ENCODE peak calls at places on chromosomes 1 and 21, in four cellular contexts. M is thoracic aorta; J is CD8-positive, alpha-beta T cell; R is gastrocnemius medialis. N is an unnamed sample.
A peak's percentile ranks its signal among the peaks of the same experiment; 100 is the strongest.

GRCh38 chr1:44524180-44524579 is 119.1 kb downstream of the RNF220 start:
- DNase-seq in M (no peak), J (no peak), R (no peak), N (no peak)

GRCh38 chr1:41367102-41367537 is 5.9 kb downstream of the FOXO6 start:
- DNase-seq in M (no peak), J (no peak), R (no peak), N (no peak)

GRCh38 chr21:44574457-44575306 is 1.2 kb downstream of the KRTAP10-4 start:
- DNase-seq in M (no peak), J (no peak), R (no peak), N (no peak)

GRCh38 chr1:228515200-228515834 is 28.1 kb downstream of the RNF187 start:
- DNase-seq in M (no peak), J (no peak), R (no peak), N (no peak)

GRCh38 chr1:182347019-182347418 is 44.6 kb downstream of the GLUL start:
- DNase-seq in M (no peak), J (no peak), R (no peak), N (no peak)

GRCh38 chr1:211739671-211740411 is 64.4 kb upstream of the NEK2 start:
- DNase-seq in M (no peak), J (no peak), R (no peak), N (no peak)

GRCh38 chr1:235275223-235275622 is 52.8 kb downstream of the ARID4B start:
- DNase-seq in M (no peak), J (no peak), R (no peak), N (no peak)

GRCh38 chr1:162371611-162372010 is 5.0 kb downstream of the SPATA46 start:
- DNase-seq in M (no peak), J (no peak), R (no peak), N (no peak)

GRCh38 chr1:66166746-66167145 is 367.2 kb upstream of the SGIP1 start:
- DNase-seq in M (no peak), J (no peak), R (no peak), N (no peak)

GRCh38 chr1:100799548-100799947 is 80.0 kb downstream of the VCAM1 start:
- DNase-seq in M (no peak), J (no peak), R (no peak), N (no peak)

GRCh38 chr1:228664399-228664914 is 70.8 kb upstream of the RHOU start:
- DNase-seq in M (peak; percentile 34), J (peak; percentile 86), R (peak; percentile 51), N (peak; percentile 48)

GRCh38 chr1:184820956-184821355 is 66.3 kb upstream of the EDEM3 start:
- DNase-seq in M (no peak), J (no peak), R (no peak), N (no peak)

GRCh38 chr1:7646981-7647901 is 123.9 kb upstream of the VAMP3 start:
- DNase-seq in M (no peak), J (peak; percentile 80), R (peak; percentile 43), N (no peak)

GRCh38 chr1:48916121-48917069 is 139.7 kb upstream of the BEND5 start:
- DNase-seq in M (no peak), J (no peak), R (no peak), N (peak; percentile 57)

GRCh38 chr1:67058761-67059160 is 4.8 kb upstream of the SLC35D1 start:
- DNase-seq in M (no peak), J (no peak), R (no peak), N (no peak)

GRCh38 chr1:21280011-21280471 is 10.2 kb downstream of the ECE1 start:
- DNase-seq in M (no peak), J (peak; percentile 66), R (no peak), N (no peak)

GRCh38 chr1:174074757-174075156 is 52.6 kb upstream of the RC3H1 start:
- DNase-seq in M (no peak), J (no peak), R (no peak), N (no peak)

GRCh38 chr1:50735443-50735842 is 224.6 kb downstream of the FAF1 start:
- DNase-seq in M (no peak), J (no peak), R (no peak), N (no peak)

GRCh38 chr1:202852163-202852904 is 36.6 kb downstream of the RABIF start:
- DNase-seq in M (no peak), J (peak; percentile 50), R (no peak), N (peak; percentile 68)

GRCh38 chr1:175872588-175872987 is 129.2 kb upstream of the TNR start:
- DNase-seq in M (no peak), J (no peak), R (no peak), N (no peak)

GRCh38 chr1:55926906-55927471 is 652.4 kb downstream of the PLPP3 start:
- DNase-seq in M (no peak), J (no peak), R (no peak), N (no peak)

GRCh38 chr1:176903474-176903873 is 261.0 kb downstream of the ASTN1 start:
- DNase-seq in M (no peak), J (no peak), R (no peak), N (no peak)

GRCh38 chr1:17265162-17265561 is 16.3 kb downstream of the PADI3 start:
- DNase-seq in M (no peak), J (no peak), R (no peak), N (no peak)

GRCh38 chr1:9905010-9905409 is 5.1 kb downstream of the CTNNBIP1 start:
- DNase-seq in M (no peak), J (no peak), R (no peak), N (no peak)

GRCh38 chr1:244460195-244460594 is 878 bp upstream of the CATSPERE start:
- DNase-seq in M (no peak), J (no peak), R (peak; percentile 29), N (no peak)

GRCh38 chr1:225430301-225430700 is 2.5 kb upstream of the LBR start:
- DNase-seq in M (no peak), J (no peak), R (no peak), N (no peak)

GRCh38 chr1:33257759-33258712 is 1.7 kb downstream of the ZNF362 start:
- DNase-seq in M (no peak), J (no peak), R (no peak), N (no peak)

GRCh38 chr1:108560430-108561144 is 687 bp downstream of the EEIG2 start:
- DNase-seq in M (no peak), J (peak; percentile 54), R (no peak), N (no peak)

GRCh38 chr1:145747398-145748247 is 28.3 kb downstream of the CD160 start:
- DNase-seq in M (no peak), J (no peak), R (no peak), N (no peak)

GRCh38 chr21:25330266-25330665 is 277.0 kb downstream of the MRPL39 start:
- DNase-seq in M (no peak), J (no peak), R (no peak), N (no peak)

GRCh38 chr1:230103341-230104173 is 36.5 kb downstream of the GALNT2 start:
- DNase-seq in M (no peak), J (no peak), R (no peak), N (no peak)

GRCh38 chr1:183346276-183346732 is 71.9 kb downstream of the NMNAT2 start:
- DNase-seq in M (no peak), J (no peak), R (no peak), N (no peak)

GRCh38 chr21:45102391-45102932 is 28.1 kb downstream of the ADARB1 start:
- DNase-seq in M (no peak), J (no peak), R (no peak), N (no peak)

GRCh38 chr1:216457356-216457755 is 34.1 kb upstream of the USH2A start:
- DNase-seq in M (no peak), J (no peak), R (no peak), N (no peak)

GRCh38 chr1:216459651-216460200 is 36.5 kb upstream of the USH2A start:
- DNase-seq in M (no peak), J (no peak), R (no peak), N (no peak)

GRCh38 chr1:216456682-216457081 is 33.4 kb upstream of the USH2A start:
- DNase-seq in M (no peak), J (no peak), R (no peak), N (no peak)

GRCh38 chr1:216461466-216461865 is 38.2 kb upstream of the USH2A start:
- DNase-seq in M (no peak), J (no peak), R (no peak), N (no peak)

GRCh38 chr1:216458807-216459206 is 35.6 kb upstream of the USH2A start:
- DNase-seq in M (no peak), J (no peak), R (no peak), N (no peak)
- H3K4me1 ChIP-seq in M (no peaks in the 10 kb centered on the region), J (no peaks in the 10 kb centered on the region), R (no peaks in the 10 kb centered on the region), N (no peaks in the 10 kb centered on the region)

GRCh38 chr1:220528049-220528678 is at the start of gene MARK1:
- DNase-seq in M (no peak), J (no peak), R (peak; percentile 53), N (no peak)

GRCh38 chr1:220527279-220528048 is 472 bp upstream of the MARK1 start:
- DNase-seq in M (no peak), J (no peak), R (peak; percentile 24), N (no peak)

GRCh38 chr1:220528679-220529529 is 968 bp downstream of the MARK1 start:
- DNase-seq in M (no peak), J (no peak), R (no peak), N (no peak)

GRCh38 chr1:220526294-220526693 is 1.6 kb upstream of the MARK1 start:
- DNase-seq in M (no peak), J (no peak), R (no peak), N (no peak)

DNA sequence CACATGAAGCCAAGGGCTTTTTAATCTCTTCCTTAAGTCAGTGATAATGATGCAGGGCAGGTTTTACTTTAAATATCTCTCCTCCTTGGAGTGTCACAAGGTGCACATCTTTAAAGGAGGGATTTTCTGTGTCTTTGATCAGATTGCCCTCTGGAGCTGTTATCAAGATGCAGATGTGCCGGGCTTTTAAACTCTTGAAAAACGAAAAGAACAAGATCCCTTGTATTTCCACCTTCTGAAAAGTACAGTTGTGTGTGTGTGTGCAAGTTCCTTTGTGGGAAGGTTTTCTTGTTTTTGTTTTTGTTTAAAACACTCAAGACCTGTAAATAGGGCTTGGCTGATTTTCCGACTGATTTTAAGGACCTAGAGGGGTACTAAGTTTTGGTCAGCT is 1.6 kb downstream of the MARK1 start:
- DNase-seq in M (no peak), J (no peak), R (no peak), N (no peak)
- H3K27ac ChIP-seq in M (peak overlapping the region; percentile 92), J (no peak overlapping the region), R (peak overlapping the region; percentile 81), N (no peak overlapping the region)

DNA sequence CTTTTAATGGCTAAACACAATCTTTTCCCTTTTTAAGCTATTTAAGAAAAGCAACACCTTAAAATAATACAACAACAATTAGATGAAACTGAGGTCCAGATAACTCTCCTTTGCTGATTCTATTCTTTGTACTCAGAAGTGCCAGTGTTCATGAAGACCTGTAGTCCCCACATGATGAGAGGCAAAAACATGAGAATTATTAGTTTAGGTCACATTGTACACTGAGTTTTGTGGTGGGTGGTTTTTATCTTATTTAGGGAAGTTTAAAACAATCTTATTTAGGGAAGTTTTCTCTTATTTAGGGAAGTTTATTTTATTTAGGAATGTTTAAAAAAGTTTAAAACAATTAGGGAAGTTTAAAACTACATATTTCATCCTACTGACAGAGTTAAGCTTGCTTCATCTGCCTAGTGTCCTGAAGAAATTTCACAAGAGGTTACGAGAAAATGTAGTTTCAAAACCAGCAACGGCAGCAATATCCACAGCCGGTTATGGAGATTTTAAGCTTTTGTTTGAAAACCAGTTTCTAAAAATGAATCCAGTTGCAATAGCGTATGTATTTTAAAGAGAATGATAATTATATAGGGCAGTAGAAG is 7.8 kb upstream of the OR14I1 start:
- DNase-seq in M (no peak), J (no peak), R (no peak), N (no peak)
- H3K9me3 ChIP-seq in M (no peaks in the 10 kb centered on the region), J (no peaks in the 10 kb centered on the region), R (no peaks in the 10 kb centered on the region), N (peaks cover 13% of the 10 kb centered on the region)

GRCh38 chr1:201761871-201762270 is 67.1 kb upstream of the IPO9 start:
- DNase-seq in M (no peak), J (no peak), R (no peak), N (no peak)
- H3K4me1 ChIP-seq in M (peaks cover 57% of the 10 kb centered on the region), J (no peaks in the 10 kb centered on the region), R (peaks cover 5% of the 10 kb centered on the region), N (no peaks in the 10 kb centered on the region)

N was measured in iPS DF 6.9.